ENCODE peak calls at places on chromosomes 7 and 10, in four cellular contexts. E is left ventricle myocardium inferior, D is sigmoid colon, I is astrocyte of the spinal cord. P is an unnamed sample.

GRCh38 chr7:128172151-128172550 is 68.9 kb upstream of the LEP start:
- DNase-seq in I (no peak), D (no peak), E (no peak), P (no peak)

GRCh38 chr10:101451589-101452190 is 97.7 kb downstream of the BTRC start:
- DNase-seq in D (no peak), I (no peak), E (no peak), P (no peak)

GRCh38 chr10:13977861-13978843 is 352.6 kb downstream of the FRMD4A start:
- DNase-seq in D (no peak), I (peak; percentile 87), E (no peak), P (peak; percentile 77)

GRCh38 chr10:130300608-130301025 is 164.4 kb downstream of the GLRX3 start:
- DNase-seq in E (peak; percentile 44), I (peak; percentile 3), D (no peak), P (no peak)

GRCh38 chr10:127999291-127999690 is 92.4 kb downstream of the PTPRE start:
- DNase-seq in D (peak; percentile 58), E (no peak), I (no peak), P (no peak)

GRCh38 chr7:84258628-84259027 is 64.0 kb upstream of the SEMA3A start:
- DNase-seq in D (no peak), E (no peak), I (peak; percentile 70), P (no peak)

GRCh38 chr7:81415181-81415580 is 354.7 kb downstream of the HGF start:
- DNase-seq in E (no peak), D (no peak), I (peak; percentile 50), P (peak; percentile 38)

GRCh38 chr7:94452257-94452656 is 57.4 kb upstream of the CASD1 start:
- DNase-seq in I (no peak), E (no peak), D (peak; percentile 69), P (no peak)

GRCh38 chr7:106610996-106611886 is 49.7 kb downstream of the CCDC71L start:
- DNase-seq in E (no peak), I (peak; percentile 19), D (no peak), P (peak; percentile 51)

GRCh38 chr7:93715234-93715633 is 140.7 kb upstream of the CALCR start:
- DNase-seq in I (peak; percentile 46), D (no peak), E (peak; percentile 26), P (peak; percentile 42)

GRCh38 chr10:95831076-95831475 is 75.1 kb downstream of the ENTPD1 start:
- DNase-seq in I (no peak), E (no peak), D (no peak), P (no peak)

GRCh38 chr10:105024184-105024583 is 383.1 kb downstream of the SORCS3 start:
- DNase-seq in D (no peak), I (no peak), E (no peak), P (no peak)

GRCh38 chr7:112898432-112899290 is 108.5 kb upstream of the TMEM168 start:
- DNase-seq in D (no peak), E (no peak), I (peak; percentile 78), P (peak; percentile 64)

GRCh38 chr7:88357295-88357694 is 50.6 kb upstream of the STEAP4 start:
- DNase-seq in E (peak; percentile 19), I (no peak), D (no peak), P (peak; percentile 61)

GRCh38 chr7:150334108-150334507 is 7.3 kb downstream of the RARRES2 start:
- DNase-seq in D (peak; percentile 54), I (no peak), E (no peak), P (no peak)

GRCh38 chr7:150333659-150334058 is 7.8 kb downstream of the RARRES2 start:
- DNase-seq in D (peak; percentile 58), I (no peak), E (no peak), P (no peak)

GRCh38 chr7:150335774-150336112 is 5.7 kb downstream of the RARRES2 start:
- DNase-seq in E (no peak), D (no peak), I (no peak), P (no peak)

GRCh38 chr7:150336746-150337145 is 4.7 kb downstream of the RARRES2 start:
- DNase-seq in D (no peak), E (no peak), I (no peak), P (no peak)

DNA sequence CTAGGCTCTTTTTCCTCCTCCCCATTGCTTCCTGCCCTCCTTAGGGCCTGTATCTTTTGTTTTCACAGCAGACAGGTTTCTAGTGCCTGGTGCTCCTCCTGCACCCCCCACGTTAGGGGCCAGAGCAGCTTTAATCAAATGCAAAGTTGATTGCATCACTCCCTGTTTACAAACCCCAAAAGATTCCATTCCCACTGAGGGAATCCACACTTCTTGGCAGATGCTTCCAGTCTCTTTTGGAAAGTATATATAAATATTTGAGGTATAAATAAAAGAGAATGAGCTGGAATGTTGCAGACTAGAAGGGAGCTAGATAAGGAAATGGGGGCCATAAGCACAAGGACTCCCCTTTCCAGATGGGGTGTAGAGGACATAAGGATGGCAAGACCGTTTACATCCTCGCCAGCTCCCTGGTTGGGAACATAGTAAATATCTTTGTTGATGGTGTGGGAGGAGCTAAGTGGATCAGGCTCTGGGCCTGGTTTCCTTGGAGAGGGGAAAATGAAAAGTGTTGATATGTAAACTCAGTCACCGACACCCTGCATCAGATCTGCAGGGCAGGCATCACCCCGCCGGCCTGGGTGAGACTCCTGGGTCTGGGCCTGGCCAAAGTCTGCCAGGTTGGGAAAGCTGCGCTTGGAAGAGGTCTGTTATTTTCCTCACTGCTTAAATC is 6.2 kb downstream of the RARRES2 start:
- DNase-seq in I (peak; percentile 47), D (no peak), E (no peak), P (no peak)
- H3K4me3 ChIP-seq in I (no peak overlapping the region), D (no peak overlapping the region), E (no peak overlapping the region), P (no peak overlapping the region)

GRCh38 chr7:21986101-21986500 is 40.4 kb upstream of the CDCA7L start:
- DNase-seq in I (no peak), D (no peak), E (no peak), P (no peak)

GRCh38 chr7:21984042-21984441 is 38.3 kb upstream of the CDCA7L start:
- DNase-seq in E (no peak), I (no peak), D (no peak), P (no peak)

GRCh38 chr7:21980921-21981320 is 35.2 kb upstream of the CDCA7L start:
- DNase-seq in I (no peak), D (no peak), E (no peak), P (no peak)

DNA sequence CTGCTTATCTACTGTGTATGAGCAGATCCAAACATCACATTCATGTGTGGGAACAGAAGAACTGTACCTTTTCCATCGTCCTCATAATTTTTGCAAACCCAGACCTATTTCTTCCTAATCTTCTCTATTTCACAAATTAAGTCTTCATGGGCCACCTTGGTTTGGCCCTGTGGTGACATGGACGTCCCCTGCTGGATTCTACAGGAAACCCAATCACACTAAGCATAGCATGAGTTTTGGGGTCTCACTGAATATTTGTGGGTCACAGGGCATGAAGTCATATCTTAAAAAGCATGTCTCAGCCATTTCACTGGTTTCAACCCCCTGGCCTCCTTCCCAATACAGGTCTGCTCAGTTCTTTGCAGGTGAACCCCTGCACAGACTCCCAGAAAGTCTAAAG is 35.8 kb upstream of the CDCA7L start:
- DNase-seq in D (no peak), E (no peak), I (no peak), P (no peak)
- TF ChIP-seq CTCF in D (no peak), E (no peak), I (no peak), P (no peak)

GRCh38 chr7:33040803-33041516 is 21.6 kb downstream of the NT5C3A start:
- DNase-seq in E (no peak), I (no peak), D (no peak), P (peak; percentile 93)
- H3K4me3 ChIP-seq in E (peak overlapping the region; percentile 63), I (no peak overlapping the region), D (peak overlapping the region; percentile 6), P (no peak overlapping the region)

DNA sequence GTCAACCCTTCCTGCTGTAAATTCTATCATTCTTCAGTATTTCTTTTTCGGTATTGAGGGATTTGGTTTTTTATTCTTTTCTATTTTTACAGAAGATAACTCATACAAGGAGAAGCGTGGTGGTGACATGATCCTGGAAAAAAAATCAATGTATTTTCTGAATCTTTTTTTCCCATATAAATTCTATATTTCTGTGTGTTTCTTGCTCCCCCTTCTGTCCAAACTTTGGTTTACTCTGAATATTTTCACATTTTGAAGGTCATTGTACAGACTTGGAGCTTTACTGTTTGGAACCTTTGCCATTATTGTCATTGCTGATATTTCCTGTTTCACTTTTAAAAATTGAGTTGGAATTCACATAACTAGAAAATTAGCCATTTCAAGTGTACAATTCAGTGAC is 246.3 kb downstream of the REEP3 start:
- DNase-seq in D (no peak), E (no peak), I (peak; percentile 62), P (peak; percentile 18)
- TF ChIP-seq CTCF in D (no peak), E (peak; percentile 54), I (peak; percentile 25), P (no peak)

DNA sequence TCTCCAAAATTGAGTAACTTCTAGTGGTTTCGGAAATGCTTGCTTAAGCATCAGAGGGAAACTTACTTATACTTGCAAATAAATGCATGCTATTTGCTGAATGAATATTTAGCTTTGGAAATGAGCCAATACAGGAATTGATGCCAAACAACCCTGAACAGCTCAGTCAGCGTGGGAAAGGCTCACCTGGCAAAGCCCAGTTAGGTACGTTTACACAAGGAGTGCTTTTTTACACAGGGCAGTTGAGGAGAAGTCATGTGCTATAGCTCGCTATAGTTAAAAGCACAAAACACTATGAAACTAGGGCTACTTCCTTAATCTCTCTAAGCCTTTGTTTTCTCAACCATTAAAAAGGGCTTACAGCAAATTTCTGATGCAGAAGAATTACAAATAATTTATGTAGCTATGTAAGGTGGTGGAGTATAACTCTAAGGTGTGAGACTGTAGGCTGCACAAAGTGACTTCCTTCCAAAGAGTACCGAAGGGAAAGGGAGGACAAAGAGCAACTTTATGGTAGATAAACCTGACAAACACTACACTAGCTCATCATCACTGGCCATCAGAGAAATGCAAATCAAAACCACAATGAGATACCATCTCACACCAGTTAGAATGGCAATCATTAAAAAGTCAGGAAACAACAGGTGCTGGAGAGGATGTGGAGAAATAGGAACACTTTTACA is 498.3 kb downstream of the PHTF2 start:
- DNase-seq in E (no peak), D (no peak), I (no peak), P (peak; percentile 40)
- H3K4me3 ChIP-seq in E (no peak overlapping the region), D (no peak overlapping the region), I (no peak overlapping the region), P (no peak overlapping the region)